ENCODE peak calls at places on chromosomes 6 and 20, in five cellular contexts. One of them, this sample, is unnamed. For H3K9me3, the result is how much of the 10 kb centered on the place peaks cover.

GRCh38 chr6:143695106-143696059 is 17.6 kb downstream of the PHACTR2 start:
- DNase-seq in ovary: no peak
- DNase-seq in CD8-positive, alpha-beta memory T cell: no peak
- DNase-seq in SJSA1: no peak
- DNase-seq in prostate gland: no peak
- DNase-seq in this sample: no peak

GRCh38 chr6:123873974-123874373 is 70.3 kb downstream of the NKAIN2 start:
- DNase-seq in ovary: no peak
- DNase-seq in CD8-positive, alpha-beta memory T cell: no peak
- DNase-seq in SJSA1: no peak
- DNase-seq in prostate gland: no peak
- DNase-seq in this sample: no peak

GRCh38 chr6:28615955-28616747 is 90.5 kb downstream of the GPX5 start:
- DNase-seq in ovary: no peak
- DNase-seq in CD8-positive, alpha-beta memory T cell: no peak
- DNase-seq in SJSA1: no peak
- DNase-seq in prostate gland: no peak
- DNase-seq in this sample: no peak

GRCh38 chr6:1554241-1554880 is 55.4 kb upstream of the FOXC1 start:
- DNase-seq in ovary: no peak
- DNase-seq in CD8-positive, alpha-beta memory T cell: no peak
- DNase-seq in SJSA1: no peak
- DNase-seq in prostate gland: no peak
- DNase-seq in this sample: no peak

GRCh38 chr6:33587529-33588215 is 7.6 kb upstream of the BAK1 start:
- DNase-seq in ovary: no peak
- DNase-seq in CD8-positive, alpha-beta memory T cell: no peak
- DNase-seq in SJSA1: no peak
- DNase-seq in prostate gland: no peak
- DNase-seq in this sample: no peak

GRCh38 chr6:43870660-43871061 is 100.7 kb downstream of the VEGFA start:
- DNase-seq in ovary: no peak
- DNase-seq in CD8-positive, alpha-beta memory T cell: no peak
- DNase-seq in SJSA1: no peak
- DNase-seq in prostate gland: no peak
- DNase-seq in this sample: no peak

GRCh38 chr20:35502352-35502751 is 27.1 kb downstream of the C20orf173 start:
- DNase-seq in ovary: no peak
- DNase-seq in CD8-positive, alpha-beta memory T cell: no peak
- DNase-seq in SJSA1: no peak
- DNase-seq in prostate gland: no peak
- DNase-seq in this sample: no peak

GRCh38 chr6:19024737-19025136 is 637.6 kb downstream of the RNF144B start:
- DNase-seq in ovary: no peak
- DNase-seq in CD8-positive, alpha-beta memory T cell: no peak
- DNase-seq in SJSA1: no peak
- DNase-seq in prostate gland: peak
- DNase-seq in this sample: no peak

GRCh38 chr20:63889241-63890200 is 5.4 kb upstream of the DNAJC5 start:
- DNase-seq in ovary: no peak
- DNase-seq in CD8-positive, alpha-beta memory T cell: no peak
- DNase-seq in SJSA1: no peak
- DNase-seq in prostate gland: peak
- DNase-seq in this sample: no peak

GRCh38 chr6:133551436-133551835 is 310.3 kb downstream of the EYA4 start:
- DNase-seq in ovary: no peak
- DNase-seq in CD8-positive, alpha-beta memory T cell: no peak
- DNase-seq in SJSA1: no peak
- DNase-seq in prostate gland: no peak
- DNase-seq in this sample: no peak

GRCh38 chr20:40769677-40770285 is 80.7 kb upstream of the MAFB start:
- DNase-seq in ovary: no peak
- DNase-seq in CD8-positive, alpha-beta memory T cell: no peak
- DNase-seq in SJSA1: no peak
- DNase-seq in prostate gland: no peak
- DNase-seq in this sample: no peak

GRCh38 chr6:11263185-11263817 is 30.8 kb upstream of the NEDD9 start:
- DNase-seq in ovary: peak
- DNase-seq in CD8-positive, alpha-beta memory T cell: no peak
- DNase-seq in SJSA1: peak
- DNase-seq in prostate gland: no peak
- DNase-seq in this sample: no peak

GRCh38 chr6:11779308-11780096 is 899 bp upstream of the ADTRP start:
- DNase-seq in ovary: no peak
- DNase-seq in CD8-positive, alpha-beta memory T cell: no peak
- DNase-seq in SJSA1: no peak
- DNase-seq in prostate gland: no peak
- DNase-seq in this sample: no peak

GRCh38 chr20:15005300-15005986 is 668.0 kb upstream of the FLRT3 start:
- DNase-seq in ovary: no peak
- DNase-seq in CD8-positive, alpha-beta memory T cell: no peak
- DNase-seq in SJSA1: no peak
- DNase-seq in prostate gland: peak
- DNase-seq in this sample: no peak

GRCh38 chr6:135002229-135002844 is 52.3 kb downstream of the HBS1L start:
- DNase-seq in ovary: no peak
- DNase-seq in CD8-positive, alpha-beta memory T cell: no peak
- DNase-seq in SJSA1: no peak
- DNase-seq in prostate gland: no peak
- DNase-seq in this sample: no peak

GRCh38 chr6:150236544-150236943 is 93.7 kb downstream of the PPP1R14C start:
- DNase-seq in ovary: no peak
- DNase-seq in CD8-positive, alpha-beta memory T cell: no peak
- DNase-seq in SJSA1: no peak
- DNase-seq in prostate gland: no peak
- DNase-seq in this sample: no peak
- H3K9me3 ChIP-seq in ovary: under half
- H3K9me3 ChIP-seq in CD8-positive, alpha-beta memory T cell: under half
- H3K9me3 ChIP-seq in SJSA1: under half
- H3K9me3 ChIP-seq in prostate gland: under half
- H3K9me3 ChIP-seq in this sample: under half

GRCh38 chr6:117629119-117629518 is 26.8 kb upstream of the GOPC start:
- DNase-seq in ovary: no peak
- DNase-seq in CD8-positive, alpha-beta memory T cell: no peak
- DNase-seq in SJSA1: no peak
- DNase-seq in prostate gland: no peak
- DNase-seq in this sample: no peak
- H3K9me3 ChIP-seq in ovary: under half
- H3K9me3 ChIP-seq in CD8-positive, alpha-beta memory T cell: under half
- H3K9me3 ChIP-seq in SJSA1: under half
- H3K9me3 ChIP-seq in prostate gland: under half
- H3K9me3 ChIP-seq in this sample: under half

GRCh38 chr20:16555754-16556153 is 17.5 kb downstream of the KIF16B start:
- DNase-seq in ovary: no peak
- DNase-seq in CD8-positive, alpha-beta memory T cell: no peak
- DNase-seq in SJSA1: no peak
- DNase-seq in prostate gland: no peak
- DNase-seq in this sample: no peak
- H3K9me3 ChIP-seq in ovary: under half
- H3K9me3 ChIP-seq in CD8-positive, alpha-beta memory T cell: under half
- H3K9me3 ChIP-seq in SJSA1: under half
- H3K9me3 ChIP-seq in prostate gland: under half
- H3K9me3 ChIP-seq in this sample: under half

DNA sequence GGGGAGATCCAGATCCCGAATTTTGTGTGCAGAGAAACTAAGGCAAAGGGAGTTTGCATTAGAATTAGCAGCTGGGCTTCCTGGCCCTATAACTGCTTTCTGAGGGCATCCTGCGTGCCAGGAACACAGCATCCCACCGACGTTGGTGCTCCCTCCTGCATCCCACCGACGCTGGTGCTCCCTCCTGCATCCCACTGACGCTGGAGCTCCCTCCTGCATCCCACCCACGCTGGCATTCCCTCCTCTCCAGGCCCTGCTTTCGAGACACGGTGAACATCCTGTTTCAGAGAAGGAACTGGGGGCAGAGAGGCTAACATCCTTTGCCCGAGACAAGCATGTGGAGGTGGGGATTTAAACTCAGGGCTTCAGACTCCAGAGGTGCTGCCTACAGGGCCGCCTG is 44.4 kb downstream of the DACT2 start:
- DNase-seq in ovary: no peak
- DNase-seq in CD8-positive, alpha-beta memory T cell: no peak
- DNase-seq in SJSA1: no peak
- DNase-seq in prostate gland: no peak
- DNase-seq in this sample: no peak
- H3K9me3 ChIP-seq in ovary: under half
- H3K9me3 ChIP-seq in CD8-positive, alpha-beta memory T cell: under half
- H3K9me3 ChIP-seq in SJSA1: under half
- H3K9me3 ChIP-seq in prostate gland: under half
- H3K9me3 ChIP-seq in this sample: under half

DNA sequence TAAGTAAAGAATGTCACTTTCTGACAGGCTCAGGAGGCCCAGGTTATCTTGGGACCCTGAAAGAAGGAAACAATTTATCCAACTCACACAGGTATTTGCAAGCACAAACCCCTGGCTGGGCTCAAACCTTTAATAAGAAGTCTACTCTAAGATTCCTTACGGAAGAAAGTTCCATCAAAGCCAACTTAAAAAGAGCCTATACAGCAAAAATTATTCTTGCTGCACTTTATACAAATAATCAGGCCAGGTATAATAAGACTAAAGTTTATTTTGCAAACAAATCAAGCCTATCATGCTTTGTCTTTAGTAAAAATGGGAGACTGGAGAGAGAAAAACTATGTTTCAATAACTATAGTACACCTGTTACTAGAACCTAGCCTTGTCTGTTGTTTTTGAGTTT is 102.1 kb downstream of the DTNBP1 start:
- DNase-seq in ovary: no peak
- DNase-seq in CD8-positive, alpha-beta memory T cell: no peak
- DNase-seq in SJSA1: no peak
- DNase-seq in prostate gland: no peak
- DNase-seq in this sample: no peak
- H3K9me3 ChIP-seq in ovary: under half
- H3K9me3 ChIP-seq in CD8-positive, alpha-beta memory T cell: under half
- H3K9me3 ChIP-seq in SJSA1: under half
- H3K9me3 ChIP-seq in prostate gland: under half
- H3K9me3 ChIP-seq in this sample: under half

GRCh38 chr20:51301026-51301425 is 241.5 kb downstream of the NFATC2 start:
- DNase-seq in ovary: no peak
- DNase-seq in CD8-positive, alpha-beta memory T cell: no peak
- DNase-seq in SJSA1: no peak
- DNase-seq in prostate gland: no peak
- DNase-seq in this sample: no peak

GRCh38 chr20:51300104-51300503 is 242.4 kb downstream of the NFATC2 start:
- DNase-seq in ovary: no peak
- DNase-seq in CD8-positive, alpha-beta memory T cell: no peak
- DNase-seq in SJSA1: no peak
- DNase-seq in prostate gland: no peak
- DNase-seq in this sample: no peak

GRCh38 chr20:51303731-51304670 is 238.5 kb downstream of the NFATC2 start:
- DNase-seq in ovary: no peak
- DNase-seq in CD8-positive, alpha-beta memory T cell: no peak
- DNase-seq in SJSA1: no peak
- DNase-seq in prostate gland: no peak
- DNase-seq in this sample: no peak

GRCh38 chr20:51298141-51298540 is 244.4 kb downstream of the NFATC2 start:
- DNase-seq in ovary: no peak
- DNase-seq in CD8-positive, alpha-beta memory T cell: no peak
- DNase-seq in SJSA1: no peak
- DNase-seq in prostate gland: no peak
- DNase-seq in this sample: no peak

DNA sequence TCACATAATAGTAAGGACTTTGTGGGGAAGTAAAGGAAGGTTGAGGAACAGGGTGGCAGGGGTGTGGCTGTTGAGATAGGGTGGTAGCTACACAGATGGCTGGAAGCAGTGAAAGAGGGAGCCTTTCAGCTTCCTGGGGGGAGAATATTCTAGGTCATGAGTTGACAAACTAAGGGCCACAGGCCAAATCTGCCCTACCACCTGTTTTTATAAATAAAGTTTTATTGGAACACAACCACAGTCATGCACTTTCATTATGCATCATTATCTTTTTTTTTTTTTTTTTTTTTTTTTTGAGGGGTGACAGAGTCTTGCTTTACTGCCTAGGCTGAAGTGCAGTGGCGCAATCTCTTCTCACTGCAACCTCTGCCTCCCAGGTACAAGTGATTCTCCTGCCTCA is 243.1 kb downstream of the NFATC2 start:
- DNase-seq in ovary: no peak
- DNase-seq in CD8-positive, alpha-beta memory T cell: no peak
- DNase-seq in SJSA1: no peak
- DNase-seq in prostate gland: no peak
- DNase-seq in this sample: no peak
- H3K9me3 ChIP-seq in ovary: under half
- H3K9me3 ChIP-seq in CD8-positive, alpha-beta memory T cell: under half
- H3K9me3 ChIP-seq in SJSA1: under half
- H3K9me3 ChIP-seq in prostate gland: under half
- H3K9me3 ChIP-seq in this sample: under half